ENCODE peak calls at places on chromosomes 3 and 15, in four cellular contexts. One of them, this sample, is unnamed.

GRCh38 chr3:139327861-139328260 is 16.0 kb upstream of the MRPS22 start:
- ATAC-seq in activated T-helper 17 cell treated with anti-CD3 and anti-CD28 coated beads, Interleukin-2, amount 50 U/mL, for 72 hours: no peak
- ATAC-seq in sciatic nerve: no peak
- ATAC-seq in left colon: no peak
- ATAC-seq in this sample: no peak

GRCh38 chr3:106825962-106826605 is 551.2 kb upstream of the CCDC54 start:
- ATAC-seq in sciatic nerve: peak
- ATAC-seq in activated T-helper 17 cell treated with anti-CD3 and anti-CD28 coated beads, Interleukin-2, amount 50 U/mL, for 72 hours: no peak
- ATAC-seq in left colon: no peak
- ATAC-seq in this sample: no peak

GRCh38 chr3:193590088-193590856 is 2.7 kb upstream of the OPA1 start:
- ATAC-seq in activated T-helper 17 cell treated with anti-CD3 and anti-CD28 coated beads, Interleukin-2, amount 50 U/mL, for 72 hours: no peak
- ATAC-seq in sciatic nerve: no peak
- ATAC-seq in left colon: peak
- ATAC-seq in this sample: peak

GRCh38 chr3:186693843-186694242 is 23.3 kb upstream of the KNG1 start:
- ATAC-seq in left colon: no peak
- ATAC-seq in sciatic nerve: no peak
- ATAC-seq in activated T-helper 17 cell treated with anti-CD3 and anti-CD28 coated beads, Interleukin-2, amount 50 U/mL, for 72 hours: no peak
- ATAC-seq in this sample: no peak

GRCh38 chr15:89105147-89105546 is 16.9 kb downstream of the ABHD2 start:
- ATAC-seq in sciatic nerve: peak
- ATAC-seq in left colon: no peak
- ATAC-seq in activated T-helper 17 cell treated with anti-CD3 and anti-CD28 coated beads, Interleukin-2, amount 50 U/mL, for 72 hours: no peak
- ATAC-seq in this sample: no peak

GRCh38 chr15:49923671-49924070 is 195.4 kb downstream of the ATP8B4 start:
- ATAC-seq in activated T-helper 17 cell treated with anti-CD3 and anti-CD28 coated beads, Interleukin-2, amount 50 U/mL, for 72 hours: no peak
- ATAC-seq in sciatic nerve: no peak
- ATAC-seq in left colon: no peak
- ATAC-seq in this sample: no peak

GRCh38 chr15:49242820-49243219 is 72.8 kb downstream of the GALK2 start:
- ATAC-seq in left colon: no peak
- ATAC-seq in activated T-helper 17 cell treated with anti-CD3 and anti-CD28 coated beads, Interleukin-2, amount 50 U/mL, for 72 hours: no peak
- ATAC-seq in sciatic nerve: peak
- ATAC-seq in this sample: no peak

GRCh38 chr3:100225883-100226282 is 34.9 kb upstream of the TBC1D23 start:
- ATAC-seq in sciatic nerve: no peak
- ATAC-seq in activated T-helper 17 cell treated with anti-CD3 and anti-CD28 coated beads, Interleukin-2, amount 50 U/mL, for 72 hours: no peak
- ATAC-seq in left colon: no peak
- ATAC-seq in this sample: no peak

GRCh38 chr3:45553469-45553974 is 41.0 kb upstream of the LIMD1 start:
- ATAC-seq in sciatic nerve: peak
- ATAC-seq in left colon: peak
- ATAC-seq in activated T-helper 17 cell treated with anti-CD3 and anti-CD28 coated beads, Interleukin-2, amount 50 U/mL, for 72 hours: no peak
- ATAC-seq in this sample: no peak

GRCh38 chr15:74958320-74958907 is 1.8 kb upstream of the RPP25 start:
- ATAC-seq in sciatic nerve: peak
- ATAC-seq in activated T-helper 17 cell treated with anti-CD3 and anti-CD28 coated beads, Interleukin-2, amount 50 U/mL, for 72 hours: no peak
- ATAC-seq in left colon: peak
- ATAC-seq in this sample: peak

GRCh38 chr3:13069495-13069894 is 3.7 kb downstream of the IQSEC1 start:
- ATAC-seq in left colon: peak
- ATAC-seq in activated T-helper 17 cell treated with anti-CD3 and anti-CD28 coated beads, Interleukin-2, amount 50 U/mL, for 72 hours: peak
- ATAC-seq in sciatic nerve: no peak
- ATAC-seq in this sample: peak

GRCh38 chr3:189999718-190000117 is 121.0 kb downstream of the P3H2 start:
- ATAC-seq in activated T-helper 17 cell treated with anti-CD3 and anti-CD28 coated beads, Interleukin-2, amount 50 U/mL, for 72 hours: no peak
- ATAC-seq in left colon: no peak
- ATAC-seq in sciatic nerve: no peak
- ATAC-seq in this sample: peak